ENCODE peak calls at places on chromosomes 6 and 20, in four cellular contexts. C is fibroblast of the conjunctiva, Y is NCI-H2081, B is A172. V is an unnamed sample.

GRCh38 chr6:34050691-34051090 is 95.2 kb downstream of the GRM4 start:
- DNase-seq in Y (no peak), B (no peak), C (no peak), V (no peak)

GRCh38 chr6:128275030-128275429 is 245.4 kb downstream of the PTPRK start:
- DNase-seq in B (no peak), C (no peak), Y (no peak), V (no peak)

GRCh38 chr6:82363368-82364086 is at the start of gene TPBG:
- DNase-seq in C (peak), Y (peak), B (peak), V (peak)

GRCh38 chr6:108200186-108200585 is 34.4 kb downstream of the NR2E1 start:
- DNase-seq in B (no peak), C (no peak), Y (no peak), V (no peak)

GRCh38 chr6:25179051-25179778 is 100.0 kb upstream of the CARMIL1 start:
- DNase-seq in C (no peak), B (peak), Y (no peak), V (no peak)

GRCh38 chr20:46720776-46721425 is 11.5 kb downstream of the SLC2A10 start:
- DNase-seq in Y (no peak), B (peak), C (no peak), V (no peak)

GRCh38 chr6:39266782-39267355 is 37.6 kb upstream of the KCNK5 start:
- DNase-seq in B (no peak), C (no peak), Y (no peak), V (no peak)

GRCh38 chr20:13119583-13119982 is 101.5 kb upstream of the ISM1 start:
- DNase-seq in C (peak), Y (peak), B (peak), V (peak)

GRCh38 chr20:31712564-31713311 is 9.9 kb downstream of the BCL2L1 start:
- DNase-seq in B (peak), C (peak), Y (peak), V (peak)

GRCh38 chr6:80163754-80164187 is 57.3 kb downstream of the BCKDHB start:
- DNase-seq in B (peak), Y (no peak), C (peak), V (no peak)

GRCh38 chr6:95248501-95248900 is 328.8 kb upstream of the MANEA start:
- DNase-seq in B (no peak), Y (peak), C (peak), V (no peak)

GRCh38 chr6:25660512-25660911 is 8.5 kb downstream of the SCGN start:
- DNase-seq in B (peak), Y (no peak), C (peak), V (no peak)

GRCh38 chr6:166241974-166242373 is 66.2 kb downstream of the PRR18 start:
- DNase-seq in B (no peak), Y (no peak), C (no peak), V (no peak)

GRCh38 chr20:62378215-62378614 is 8.7 kb upstream of the RPS21 start:
- DNase-seq in B (no peak), Y (no peak), C (no peak), V (no peak)

V was measured in colonic mucosa.